ENCODE peak calls at places on chromosomes 11 and 22, in six cellular contexts. One of them, this sample, is unnamed.

GRCh38 chr11:72575533-72576170 is 98.6 kb downstream of the PDE2A start:
- DNase-seq in suprapubic skin: peak; percentile 42
- DNase-seq in keratinocyte: no peak
- DNase-seq in IMR-90: no peak
- DNase-seq in gastrocnemius medialis: no peak
- DNase-seq in breast epithelium: no peak
- DNase-seq in this sample: no peak

GRCh38 chr11:71144736-71145135 is 107.6 kb downstream of the SHANK2 start:
- DNase-seq in suprapubic skin: no peak
- DNase-seq in breast epithelium: no peak
- DNase-seq in gastrocnemius medialis: no peak
- DNase-seq in keratinocyte: no peak
- DNase-seq in IMR-90: no peak
- DNase-seq in this sample: no peak

GRCh38 chr22:32031466-32031865 is 11.6 kb upstream of the SLC5A1 start:
- DNase-seq in suprapubic skin: no peak
- DNase-seq in gastrocnemius medialis: no peak
- DNase-seq in IMR-90: no peak
- DNase-seq in breast epithelium: no peak
- DNase-seq in keratinocyte: no peak
- DNase-seq in this sample: no peak

GRCh38 chr11:37762079-37762478 is 1164.0 kb upstream of the RAG2 start:
- DNase-seq in breast epithelium: no peak
- DNase-seq in gastrocnemius medialis: no peak
- DNase-seq in keratinocyte: no peak
- DNase-seq in IMR-90: no peak
- DNase-seq in suprapubic skin: no peak
- DNase-seq in this sample: no peak

GRCh38 chr11:74570266-74571061 is 21.9 kb upstream of the POLD3 start:
- DNase-seq in IMR-90: peak; percentile 53
- DNase-seq in suprapubic skin: no peak
- DNase-seq in gastrocnemius medialis: no peak
- DNase-seq in keratinocyte: no peak
- DNase-seq in breast epithelium: no peak
- DNase-seq in this sample: peak; percentile 53

GRCh38 chr11:69654001-69654659 is 13.2 kb downstream of the CCND1 start:
- DNase-seq in suprapubic skin: peak; percentile 53
- DNase-seq in breast epithelium: peak; percentile 75
- DNase-seq in gastrocnemius medialis: no peak
- DNase-seq in keratinocyte: no peak
- DNase-seq in IMR-90: no peak
- DNase-seq in this sample: no peak

GRCh38 chr11:72100462-72100861 is 2.6 kb downstream of the LAMTOR1 start:
- DNase-seq in keratinocyte: no peak
- DNase-seq in breast epithelium: no peak
- DNase-seq in gastrocnemius medialis: no peak
- DNase-seq in IMR-90: no peak
- DNase-seq in suprapubic skin: no peak
- DNase-seq in this sample: peak; percentile 93

GRCh38 chr22:36817429-36817783 is 571 bp upstream of the PVALB start:
- DNase-seq in IMR-90: no peak
- DNase-seq in suprapubic skin: no peak
- DNase-seq in gastrocnemius medialis: no peak
- DNase-seq in keratinocyte: no peak
- DNase-seq in breast epithelium: no peak
- DNase-seq in this sample: no peak

GRCh38 chr22:47033648-47034000 is 271.2 kb downstream of the TBC1D22A start:
- DNase-seq in suprapubic skin: peak; percentile 58
- DNase-seq in breast epithelium: no peak
- DNase-seq in IMR-90: no peak
- DNase-seq in gastrocnemius medialis: no peak
- DNase-seq in keratinocyte: no peak
- DNase-seq in this sample: no peak

GRCh38 chr22:37482244-37482643 is 3.9 kb downstream of the MFNG start:
- DNase-seq in suprapubic skin: no peak
- DNase-seq in gastrocnemius medialis: no peak
- DNase-seq in IMR-90: peak; percentile 8
- DNase-seq in keratinocyte: no peak
- DNase-seq in breast epithelium: no peak
- DNase-seq in this sample: no peak

GRCh38 chr22:47151490-47151889 is 389.0 kb downstream of the TBC1D22A start:
- DNase-seq in IMR-90: peak; percentile 44
- DNase-seq in suprapubic skin: no peak
- DNase-seq in gastrocnemius medialis: no peak
- DNase-seq in keratinocyte: no peak
- DNase-seq in breast epithelium: no peak
- DNase-seq in this sample: no peak

GRCh38 chr11:107359701-107360100 is 97.9 kb downstream of the CWF19L2 start:
- DNase-seq in gastrocnemius medialis: no peak
- DNase-seq in keratinocyte: no peak
- DNase-seq in breast epithelium: no peak
- DNase-seq in IMR-90: peak; percentile 14
- DNase-seq in suprapubic skin: no peak
- DNase-seq in this sample: no peak

GRCh38 chr11:69398529-69399492 is 82.7 kb upstream of the LINC01488 start:
- DNase-seq in breast epithelium: no peak
- DNase-seq in gastrocnemius medialis: no peak
- DNase-seq in suprapubic skin: peak; percentile 47
- DNase-seq in IMR-90: peak; percentile 26
- DNase-seq in keratinocyte: peak; percentile 86
- DNase-seq in this sample: peak; percentile 44

GRCh38 chr11:65489706-65490310 is 9.0 kb upstream of the MALAT1 start:
- DNase-seq in suprapubic skin: peak; percentile 72
- DNase-seq in IMR-90: no peak
- DNase-seq in breast epithelium: no peak
- DNase-seq in gastrocnemius medialis: no peak
- DNase-seq in keratinocyte: no peak
- DNase-seq in this sample: no peak

GRCh38 chr11:14500181-14500651 is 605 bp upstream of the COPB1 start:
- DNase-seq in keratinocyte: no peak
- DNase-seq in gastrocnemius medialis: peak; percentile 10
- DNase-seq in IMR-90: peak; percentile 68
- DNase-seq in breast epithelium: no peak
- DNase-seq in suprapubic skin: no peak
- DNase-seq in this sample: peak; percentile 52

GRCh38 chr11:14537134-14537599 is 17.0 kb upstream of the PSMA1 start:
- DNase-seq in breast epithelium: no peak
- DNase-seq in gastrocnemius medialis: no peak
- DNase-seq in IMR-90: peak; percentile 15
- DNase-seq in suprapubic skin: no peak
- DNase-seq in keratinocyte: no peak
- DNase-seq in this sample: peak; percentile 56

GRCh38 chr22:40491990-40492631 is 121.7 kb downstream of the SGSM3 start:
- DNase-seq in suprapubic skin: no peak
- DNase-seq in IMR-90: peak; percentile 40
- DNase-seq in breast epithelium: no peak
- DNase-seq in keratinocyte: no peak
- DNase-seq in gastrocnemius medialis: peak; percentile 15
- DNase-seq in this sample: peak; percentile 74

GRCh38 chr22:47164514-47165337 is 402.3 kb downstream of the TBC1D22A start:
- DNase-seq in suprapubic skin: peak; percentile 40
- DNase-seq in gastrocnemius medialis: no peak
- DNase-seq in keratinocyte: no peak
- DNase-seq in IMR-90: no peak
- DNase-seq in breast epithelium: peak; percentile 12
- DNase-seq in this sample: no peak

GRCh38 chr22:27347951-27348350 is 453.6 kb downstream of the MN1 start:
- DNase-seq in gastrocnemius medialis: no peak
- DNase-seq in IMR-90: no peak
- DNase-seq in keratinocyte: no peak
- DNase-seq in suprapubic skin: no peak
- DNase-seq in breast epithelium: no peak
- DNase-seq in this sample: no peak

GRCh38 chr11:103530257-103530656 is 421.0 kb downstream of the DYNC2H1 start:
- DNase-seq in keratinocyte: no peak
- DNase-seq in suprapubic skin: no peak
- DNase-seq in breast epithelium: no peak
- DNase-seq in IMR-90: peak; percentile 32
- DNase-seq in gastrocnemius medialis: no peak
- DNase-seq in this sample: no peak

GRCh38 chr11:112783945-112784322 is 177.3 kb upstream of the NCAM1 start:
- DNase-seq in gastrocnemius medialis: no peak
- DNase-seq in breast epithelium: no peak
- DNase-seq in IMR-90: no peak
- DNase-seq in keratinocyte: no peak
- DNase-seq in suprapubic skin: no peak
- DNase-seq in this sample: no peak

GRCh38 chr11:9150501-9150900 is 59.1 kb upstream of the SCUBE2 start:
- DNase-seq in gastrocnemius medialis: no peak
- DNase-seq in keratinocyte: no peak
- DNase-seq in breast epithelium: no peak
- DNase-seq in suprapubic skin: no peak
- DNase-seq in IMR-90: peak; percentile 95
- DNase-seq in this sample: no peak

GRCh38 chr11:81915045-81915444 is 818.6 kb downstream of the FAM181B start:
- DNase-seq in suprapubic skin: no peak
- DNase-seq in IMR-90: no peak
- DNase-seq in breast epithelium: no peak
- DNase-seq in gastrocnemius medialis: no peak
- DNase-seq in keratinocyte: no peak
- DNase-seq in this sample: no peak

GRCh38 chr22:23098230-23098705 is 27.9 kb downstream of the GNAZ start:
- DNase-seq in breast epithelium: no peak
- DNase-seq in suprapubic skin: no peak
- DNase-seq in keratinocyte: no peak
- DNase-seq in gastrocnemius medialis: no peak
- DNase-seq in IMR-90: no peak
- DNase-seq in this sample: no peak

GRCh38 chr22:23099525-23099792 is 29.1 kb downstream of the GNAZ start:
- DNase-seq in suprapubic skin: no peak
- DNase-seq in keratinocyte: no peak
- DNase-seq in gastrocnemius medialis: no peak
- DNase-seq in breast epithelium: no peak
- DNase-seq in IMR-90: no peak
- DNase-seq in this sample: no peak

GRCh38 chr22:23098718-23099524 is 28.6 kb downstream of the GNAZ start:
- DNase-seq in breast epithelium: no peak
- DNase-seq in suprapubic skin: no peak
- DNase-seq in keratinocyte: no peak
- DNase-seq in gastrocnemius medialis: peak; percentile 29
- DNase-seq in IMR-90: no peak
- DNase-seq in this sample: no peak

GRCh38 chr22:23095467-23096342 is 25.4 kb downstream of the GNAZ start:
- DNase-seq in suprapubic skin: no peak
- DNase-seq in IMR-90: no peak
- DNase-seq in keratinocyte: no peak
- DNase-seq in breast epithelium: no peak
- DNase-seq in gastrocnemius medialis: no peak
- DNase-seq in this sample: no peak

DNA sequence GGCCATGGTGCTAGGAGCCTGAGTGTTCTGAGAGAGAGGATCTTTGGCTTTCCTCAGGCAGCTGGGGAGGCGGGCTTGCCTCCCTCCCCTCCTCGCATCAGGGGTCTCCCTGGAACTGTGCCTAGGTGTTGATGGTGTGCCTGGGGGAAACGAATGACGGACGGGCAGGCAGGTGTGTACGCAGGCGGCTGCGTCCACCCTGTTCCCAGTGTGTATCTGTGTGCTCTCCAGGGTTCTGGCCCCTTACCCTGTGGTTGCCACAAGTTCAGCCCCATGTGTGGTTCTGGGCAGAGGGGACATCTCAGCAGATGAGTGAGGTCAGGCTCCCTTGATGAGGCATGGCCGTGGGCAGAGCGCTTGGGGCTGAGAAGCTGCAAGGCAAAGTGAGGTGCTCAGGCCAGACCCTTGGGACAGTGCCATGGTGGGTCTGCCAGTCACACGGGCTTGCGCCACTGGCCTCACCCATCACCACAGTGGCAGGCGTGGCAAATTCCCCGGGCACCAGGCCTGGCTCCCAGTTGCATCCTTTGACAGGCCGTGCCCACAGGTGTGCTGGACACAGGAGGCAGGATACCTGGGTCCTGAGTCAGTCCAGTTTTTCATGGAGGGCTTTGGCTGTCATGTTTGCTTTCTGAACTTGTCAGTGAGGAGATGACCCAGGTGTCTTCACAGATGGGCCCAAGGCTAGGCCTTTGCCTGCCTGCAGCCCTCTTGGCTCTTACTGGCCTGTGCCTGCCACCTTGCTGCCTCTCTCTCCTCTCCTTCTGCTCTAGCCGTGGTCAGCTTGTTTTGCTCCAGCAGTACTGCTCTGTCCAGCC is 27.3 kb downstream of the GNAZ start:
- DNase-seq in IMR-90: no peak
- DNase-seq in breast epithelium: no peak
- DNase-seq in keratinocyte: no peak
- DNase-seq in suprapubic skin: no peak
- DNase-seq in gastrocnemius medialis: no peak
- DNase-seq in this sample: no peak
- H3K27ac ChIP-seq in IMR-90: no peak overlapping the region
- H3K27ac ChIP-seq in breast epithelium: peak overlapping the region; percentile 86
- H3K27ac ChIP-seq in keratinocyte: no peak overlapping the region
- H3K27ac ChIP-seq in suprapubic skin: no peak overlapping the region
- H3K27ac ChIP-seq in gastrocnemius medialis: no peak overlapping the region
- H3K27ac ChIP-seq in this sample: no peak overlapping the region

GRCh38 chr11:67437082-67437821 is at the start of gene PTPRCAP:
- DNase-seq in breast epithelium: no peak
- DNase-seq in suprapubic skin: no peak
- DNase-seq in IMR-90: no peak
- DNase-seq in keratinocyte: no peak
- DNase-seq in gastrocnemius medialis: no peak
- DNase-seq in this sample: peak; percentile 89
- H3K4me3 ChIP-seq in breast epithelium: peak within 1 kb of the TSS; percentile 30
- H3K4me3 ChIP-seq in suprapubic skin: peak within 1 kb of the TSS; percentile 14
- H3K4me3 ChIP-seq in IMR-90: no peak within 1 kb of the TSS
- H3K4me3 ChIP-seq in keratinocyte: no peak within 1 kb of the TSS
- H3K4me3 ChIP-seq in gastrocnemius medialis: no peak within 1 kb of the TSS
- H3K4me3 ChIP-seq in this sample: peak within 1 kb of the TSS; percentile 58

GRCh38 chr11:118526688-118527087 is 586 bp upstream of the TTC36 start:
- DNase-seq in IMR-90: no peak
- DNase-seq in suprapubic skin: no peak
- DNase-seq in gastrocnemius medialis: no peak
- DNase-seq in keratinocyte: no peak
- DNase-seq in breast epithelium: no peak
- DNase-seq in this sample: no peak
- H3K27ac ChIP-seq in IMR-90: no peak overlapping the region
- H3K27ac ChIP-seq in suprapubic skin: no peak overlapping the region
- H3K27ac ChIP-seq in gastrocnemius medialis: no peak overlapping the region
- H3K27ac ChIP-seq in keratinocyte: no peak overlapping the region
- H3K27ac ChIP-seq in breast epithelium: peak overlapping the region; percentile 46
- H3K27ac ChIP-seq in this sample: no peak overlapping the region

DNA sequence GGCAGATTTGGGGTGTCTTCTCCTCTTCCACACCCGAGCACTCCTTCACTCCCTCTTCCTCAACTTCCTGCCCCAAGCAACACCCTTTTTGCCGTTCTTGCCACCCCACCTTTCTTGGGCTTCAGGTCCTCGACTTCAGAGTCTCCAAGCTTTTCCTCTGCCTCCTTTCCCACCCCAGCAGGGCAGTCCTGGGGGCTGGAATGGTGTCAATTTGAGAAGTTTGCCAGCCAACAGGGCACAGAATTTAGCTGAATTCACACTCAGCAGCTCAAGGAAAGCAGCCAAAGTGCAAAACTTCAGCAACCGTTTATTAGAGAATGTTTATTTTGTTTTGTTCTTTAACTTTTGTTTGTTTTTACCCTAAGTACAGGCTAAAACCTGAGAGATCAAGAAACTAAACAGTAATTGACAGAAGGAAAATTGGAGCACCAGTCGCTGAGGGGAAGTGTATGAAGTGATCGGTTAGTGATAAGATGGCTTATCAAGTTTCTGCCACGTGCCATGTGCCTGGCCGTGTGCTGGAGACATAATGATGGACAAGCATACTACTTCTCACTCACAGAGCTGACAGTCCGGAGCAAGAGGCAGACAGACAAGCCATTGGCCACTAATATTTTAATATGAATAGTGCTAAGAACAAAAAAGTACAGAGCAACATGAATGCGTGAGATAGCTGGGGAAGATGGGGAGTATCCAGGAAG is 44.4 kb downstream of the AHNAK start:
- DNase-seq in breast epithelium: no peak
- DNase-seq in suprapubic skin: no peak
- DNase-seq in IMR-90: no peak
- DNase-seq in gastrocnemius medialis: no peak
- DNase-seq in keratinocyte: no peak
- DNase-seq in this sample: no peak
- H3K4me3 ChIP-seq in breast epithelium: no peak overlapping the region
- H3K4me3 ChIP-seq in suprapubic skin: no peak overlapping the region
- H3K4me3 ChIP-seq in IMR-90: no peak overlapping the region
- H3K4me3 ChIP-seq in gastrocnemius medialis: no peak overlapping the region
- H3K4me3 ChIP-seq in keratinocyte: no peak overlapping the region
- H3K4me3 ChIP-seq in this sample: no peak overlapping the region

This sample was measured in HL-60.